ENCODE peak calls at places on chromosomes 5 and 9, in eight cellular contexts. F, C, U, N, I, V, O and W are unnamed samples. For H3K27me3, the result is how much of the 10 kb centered on the place peaks cover.

GRCh38 chr5:110439280-110439679 is 287.2 kb downstream of the TMEM232 start:
- DNase-seq in C (no peak), V (no peak), O (no peak), U (no peak), F (no peak), I (no peak), N (no peak), W (no peak)

GRCh38 chr5:176409765-176410164 is 6.6 kb downstream of the CLTB start:
- DNase-seq in C (no peak), F (no peak), O (no peak), N (no peak), V (no peak), U (peak), I (no peak), W (no peak)

GRCh38 chr9:35108946-35109575 is 6.1 kb upstream of the STOML2 start:
- DNase-seq in V (no peak), F (no peak), U (peak), C (no peak), O (no peak), N (no peak), I (peak), W (no peak)

GRCh38 chr5:110045153-110045552 is 355.4 kb downstream of the MAN2A1 start:
- DNase-seq in N (peak), V (no peak), C (no peak), U (no peak), F (no peak), I (no peak), O (no peak), W (no peak)

GRCh38 chr5:36607114-36607561 is 732 bp downstream of the SLC1A3 start:
- DNase-seq in N (peak), V (peak), I (no peak), O (peak), F (peak), C (no peak), U (no peak), W (peak)

GRCh38 chr5:72252574-72253155 is 67.4 kb downstream of the MRPS27 start:
- DNase-seq in O (no peak), V (no peak), F (no peak), I (no peak), U (no peak), N (no peak), C (no peak), W (no peak)

GRCh38 chr5:141427783-141428426 is 2.4 kb upstream of the PCDHGA12 start:
- DNase-seq in O (no peak), F (no peak), C (no peak), I (no peak), U (no peak), V (no peak), N (no peak), W (no peak)

GRCh38 chr9:94952553-94953373 is 226.3 kb downstream of the AOPEP start:
- DNase-seq in U (peak), V (no peak), C (no peak), F (no peak), I (no peak), N (peak), O (no peak), W (no peak)

GRCh38 chr5:119269061-119269579 is 86.7 kb upstream of the TNFAIP8 start:
- DNase-seq in F (peak), U (peak), I (peak), N (peak), V (peak), C (no peak), O (peak), W (no peak)

GRCh38 chr5:67149933-67150523 is 46.6 kb downstream of the CD180 start:
- DNase-seq in I (peak), C (no peak), N (no peak), U (no peak), O (no peak), V (no peak), F (no peak), W (peak)

GRCh38 chr5:178590924-178591423 is 781 bp upstream of the COL23A1 start:
- DNase-seq in I (no peak), O (no peak), C (no peak), U (no peak), N (peak), V (no peak), F (no peak), W (no peak)

GRCh38 chr5:112036206-112036605 is 279.2 kb upstream of the NREP start:
- DNase-seq in I (no peak), N (no peak), C (no peak), U (no peak), O (no peak), V (no peak), F (no peak), W (no peak)

GRCh38 chr9:73155968-73156592 is 4.4 kb downstream of the ANXA1 start:
- DNase-seq in N (peak), I (no peak), C (no peak), V (no peak), F (no peak), O (no peak), U (no peak), W (no peak)

GRCh38 chr5:133140311-133140710 is 88.5 kb downstream of the HSPA4 start:
- DNase-seq in O (no peak), C (no peak), U (no peak), I (no peak), F (no peak), N (no peak), V (no peak), W (no peak)

GRCh38 chr5:56737002-56737621 is 78.2 kb upstream of the MAP3K1 start:
- DNase-seq in U (no peak), F (peak), O (no peak), C (no peak), N (peak), I (no peak), V (no peak), W (no peak)

GRCh38 chr5:127112347-127112864 is 39.1 kb upstream of the C5orf63 start:
- DNase-seq in C (no peak), O (no peak), U (no peak), I (no peak), V (no peak), F (no peak), N (peak), W (no peak)
- H3K27me3 ChIP-seq in C (under half), O (under half), U (under half), I (under half), V (under half), F (under half), N (under half), W (under half)

GRCh38 chr5:169814522-169814921 is 165.8 kb downstream of the INSYN2B start:
- DNase-seq in U (no peak), I (no peak), C (no peak), O (no peak), V (no peak), F (no peak), N (no peak), W (no peak)
- H3K27me3 ChIP-seq in U (under half), I (under half), C (under half), O (under half), V (under half), F (under half), N (under half), W (under half)

DNA sequence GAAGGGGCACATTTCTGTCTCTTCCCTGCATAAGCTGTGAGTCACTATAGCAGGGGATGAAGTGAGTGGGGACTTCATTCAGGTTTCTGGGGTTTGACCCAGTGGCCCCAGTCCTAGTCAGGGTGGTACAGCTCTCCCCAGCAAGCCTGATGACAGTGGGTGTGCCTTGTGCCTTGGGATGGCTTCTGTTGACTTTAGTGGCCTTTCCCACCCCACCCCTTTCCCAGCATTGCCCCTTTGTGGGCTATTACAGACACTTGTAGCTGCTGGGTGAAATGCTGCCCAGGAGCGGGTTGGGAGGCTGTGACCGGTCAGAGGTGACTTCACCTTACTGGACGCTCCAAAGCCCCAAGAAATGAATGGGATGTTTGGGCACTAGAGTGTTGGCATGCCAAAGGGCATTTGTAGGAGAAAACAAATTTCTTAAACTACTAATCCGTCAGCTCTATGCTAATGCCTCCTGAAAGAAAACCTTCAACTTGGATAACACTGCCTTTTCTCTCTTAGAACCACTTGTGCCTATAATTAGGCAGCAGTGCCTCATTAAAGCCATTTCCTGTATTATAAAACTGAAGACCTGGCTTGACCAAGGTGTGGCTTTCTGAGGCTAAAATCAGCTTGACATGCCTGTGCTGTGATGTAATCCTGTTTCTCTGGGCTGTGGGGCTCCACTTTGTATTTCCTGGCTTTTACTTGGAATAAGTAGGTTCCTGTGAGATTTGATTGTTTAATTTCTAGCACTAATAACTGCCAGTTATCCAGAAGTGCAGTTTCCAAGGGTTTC is 119.0 kb upstream of the SLC25A48 start:
- DNase-seq in F (no peak), O (peak), I (no peak), N (peak), U (no peak), C (no peak), V (no peak), W (no peak)
- H3K27me3 ChIP-seq in F (under half), O (under half), I (under half), N (under half), U (under half), C (under half), V (under half), W (under half)

DNA sequence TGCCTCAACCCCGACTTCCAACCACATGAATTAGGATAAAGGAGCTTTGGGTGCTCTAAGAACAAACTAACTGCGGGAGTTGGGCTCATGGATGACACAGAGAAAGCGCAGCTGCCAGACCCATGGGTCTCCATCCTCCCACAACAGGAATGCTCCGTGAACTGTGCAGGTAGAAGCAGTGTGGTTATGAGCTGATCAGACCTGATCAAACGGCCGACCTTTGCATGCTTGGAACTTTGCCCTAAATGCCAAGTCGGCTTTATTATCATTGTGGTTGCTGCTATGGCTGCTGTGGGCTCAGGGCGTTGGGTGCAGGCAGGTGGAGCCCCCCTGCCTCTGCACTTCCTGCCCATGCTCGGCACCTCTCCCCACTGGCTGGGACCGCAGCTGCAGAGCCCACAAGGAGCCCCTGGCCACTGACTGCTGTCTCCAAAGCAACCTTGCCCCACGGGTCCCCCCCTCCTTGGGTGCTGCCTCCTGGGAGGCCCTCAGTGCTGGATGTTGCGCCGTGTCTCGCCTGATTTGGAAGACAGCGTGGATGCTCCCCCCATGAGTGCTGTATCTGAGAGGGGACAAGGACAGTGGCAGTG is 2.6 kb upstream of the SLC6A3 start:
- DNase-seq in N (no peak), V (no peak), C (no peak), I (no peak), F (no peak), U (peak), O (peak), W (no peak)
- H3K27me3 ChIP-seq in N (under half), V (half or more), C (half or more), I (half or more), F (half or more), U (half or more), O (under half), W (half or more)

GRCh38 chr5:50969207-50970145 is 303.0 kb downstream of the PARP8 start:
- DNase-seq in C (no peak), U (no peak), V (no peak), O (no peak), F (no peak), I (no peak), N (no peak), W (no peak)
- H3K27me3 ChIP-seq in C (half or more), U (half or more), V (half or more), O (under half), F (half or more), I (under half), N (under half), W (half or more)

DNA sequence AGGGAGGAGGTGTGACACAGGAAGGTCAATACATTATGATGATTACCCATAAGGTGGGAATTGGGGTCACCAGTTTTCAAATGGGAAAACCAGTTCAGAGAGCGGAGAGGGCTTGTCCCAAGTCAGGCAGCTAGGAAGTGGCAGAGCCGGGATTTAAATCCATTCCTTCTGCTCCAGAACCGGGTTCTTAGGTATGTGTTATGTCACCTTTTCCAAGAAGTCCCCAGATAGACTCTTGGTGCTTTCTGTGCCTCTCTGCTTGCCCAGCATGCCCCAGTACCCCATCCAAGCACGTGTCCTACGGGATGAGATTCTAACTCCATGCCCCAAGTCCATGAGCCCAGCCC is 69.9 kb downstream of the LMX1B start:
- DNase-seq in N (no peak), I (no peak), O (no peak), V (no peak), F (no peak), U (no peak), C (no peak), W (no peak)
- H3K27me3 ChIP-seq in N (under half), I (half or more), O (under half), V (half or more), F (half or more), U (half or more), C (under half), W (half or more)